ENCODE peak calls at places on chromosomes 7 and 10, in four cellular contexts. G, W, Z and T are unnamed samples.

GRCh38 chr10:909831-910230 is 21.7 kb downstream of the LARP4B start:
- DNase-seq in G (no peak), Z (no peak), W (peak), T (no peak)

GRCh38 chr10:71735709-71736569 is 16.4 kb upstream of the C10orf105 start:
- DNase-seq in W (no peak), Z (no peak), G (peak), T (no peak)

GRCh38 chr7:87628780-87629569 is 777 bp downstream of the RUNDC3B start:
- DNase-seq in G (peak), W (peak), Z (peak), T (peak)

GRCh38 chr7:1236132-1236655 is 3.5 kb downstream of the UNCX start:
- DNase-seq in W (peak), Z (no peak), G (no peak), T (no peak)

GRCh38 chr7:96273716-96274115 is 48.2 kb downstream of the SLC25A13 start:
- DNase-seq in W (no peak), Z (no peak), G (no peak), T (no peak)

GRCh38 chr10:69329721-69330178 is 51.5 kb downstream of the HK1 start:
- DNase-seq in W (peak), Z (no peak), G (no peak), T (no peak)

GRCh38 chr7:134318443-134318842 is 1.7 kb upstream of the SLC35B4 start:
- DNase-seq in G (no peak), Z (no peak), W (no peak), T (no peak)

GRCh38 chr7:146864644-146865043 is 748.0 kb downstream of the CNTNAP2 start:
- DNase-seq in Z (no peak), W (peak), G (no peak), T (no peak)

GRCh38 chr10:48612241-48612943 is 7.5 kb upstream of the ARHGAP22 start:
- DNase-seq in W (no peak), Z (no peak), G (no peak), T (no peak)

GRCh38 chr10:123039632-123039930 is 30.8 kb downstream of the ACADSB start:
- DNase-seq in G (no peak), Z (no peak), W (no peak), T (no peak)

GRCh38 chr10:123045961-123046731 is 37.3 kb downstream of the ACADSB start:
- DNase-seq in G (no peak), W (no peak), Z (no peak), T (no peak)

GRCh38 chr10:123042708-123043408 is 34.1 kb downstream of the ACADSB start:
- DNase-seq in Z (no peak), W (no peak), G (no peak), T (no peak)

GRCh38 chr10:123043409-123043925 is 34.7 kb downstream of the ACADSB start:
- DNase-seq in W (peak), G (peak), Z (peak), T (no peak)

GRCh38 chr10:123044391-123044790 is 35.6 kb downstream of the ACADSB start:
- DNase-seq in G (no peak), Z (peak), W (peak), T (no peak)
- TF ChIP-seq CTCF in G (no peak), Z (peak), W (peak), T (no peak)

GRCh38 chr10:129945031-129945430 is 19.0 kb downstream of the EBF3 start:
- DNase-seq in G (no peak), W (no peak), Z (no peak), T (no peak)

GRCh38 chr10:129949411-129950335 is 14.4 kb downstream of the EBF3 start:
- DNase-seq in Z (no peak), W (peak), G (peak), T (no peak)

GRCh38 chr10:129942936-129943724 is 20.9 kb downstream of the EBF3 start:
- DNase-seq in Z (no peak), G (peak), W (no peak), T (no peak)

GRCh38 chr10:129946868-129947267 is 17.2 kb downstream of the EBF3 start:
- DNase-seq in Z (no peak), W (no peak), G (peak), T (no peak)

GRCh38 chr10:129945941-129946760 is 17.9 kb downstream of the EBF3 start:
- DNase-seq in Z (no peak), G (peak), W (no peak), T (no peak)
- TF ChIP-seq POLR2AphosphoS5 in Z (no peak), G (no peak), W (no peak), T (no peak)

GRCh38 chr10:22218448-22218847 is 633 bp upstream of the EBLN1 start:
- DNase-seq in G (no peak), Z (peak), W (peak), T (no peak)
- TF ChIP-seq CTCF in G (no peak), Z (peak), W (peak), T (no peak)

DNA sequence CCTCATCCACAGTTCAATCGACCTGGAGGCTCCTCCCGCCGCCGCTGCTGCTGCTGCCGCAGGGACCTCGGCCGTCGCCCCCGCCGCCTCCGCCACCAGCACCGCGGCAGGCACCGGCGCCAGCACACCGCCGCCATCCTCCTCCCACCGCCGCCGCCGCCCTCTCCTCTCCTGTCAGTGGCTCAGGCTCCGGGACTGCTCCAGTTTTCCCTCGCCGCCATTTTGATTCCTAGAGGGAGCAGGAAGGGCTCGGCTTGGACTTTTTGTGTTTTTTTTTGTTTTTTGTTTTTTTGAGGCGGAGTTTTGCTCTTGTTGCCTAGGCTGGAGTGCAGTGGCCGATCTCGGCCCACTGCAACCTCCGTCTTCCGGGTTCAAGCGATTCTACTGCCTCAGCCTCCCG is 3.0 kb upstream of the MCM10 start:
- DNase-seq in G (no peak), W (no peak), Z (no peak), T (no peak)
- TF ChIP-seq POLR2AphosphoS5 in G (no peak), W (no peak), Z (no peak), T (no peak)

GRCh38 chr7:116382375-116382774 is 117.2 kb upstream of the CAV2 start:
- DNase-seq in G (no peak), Z (no peak), W (no peak), T (no peak)

GRCh38 chr7:116377721-116378120 is 121.8 kb upstream of the CAV2 start:
- DNase-seq in G (no peak), Z (no peak), W (no peak), T (no peak)

GRCh38 chr7:116384936-116385635 is 114.5 kb upstream of the CAV2 start:
- DNase-seq in W (no peak), Z (no peak), G (no peak), T (no peak)

GRCh38 chr7:116380030-116380429 is 119.5 kb upstream of the CAV2 start:
- DNase-seq in G (no peak), W (no peak), Z (no peak), T (no peak)
- TF ChIP-seq CTCF in G (no peak), W (no peak), Z (no peak), T (no peak)